ENCODE peak calls at places on chromosomes 7 and 10, in eight cellular contexts. U, K, B, A, E, W, L and G are unnamed samples. For H3K27me3, the result is how much of the 10 kb centered on the place peaks cover.

GRCh38 chr7:132837529-132837928 is 244.4 kb downstream of the CHCHD3 start:
- DNase-seq in U (peak), E (no peak), K (no peak), A (peak), W (no peak), B (no peak), L (no peak), G (no peak)

GRCh38 chr7:44104880-44105771 is 981 bp downstream of the AEBP1 start:
- DNase-seq in L (no peak), E (peak), W (no peak), A (peak), B (peak), U (peak), K (no peak), G (peak)

GRCh38 chr10:34343764-34344163 is 471.3 kb downstream of the PARD3 start:
- DNase-seq in A (peak), E (no peak), L (no peak), U (peak), B (no peak), K (no peak), W (no peak), G (no peak)

GRCh38 chr7:4154882-4155281 is 527.2 kb upstream of the FOXK1 start:
- DNase-seq in K (no peak), E (peak), B (no peak), L (no peak), U (no peak), W (no peak), A (no peak), G (no peak)

GRCh38 chr7:98056580-98056979 is 50.1 kb upstream of the LMTK2 start:
- DNase-seq in K (no peak), L (no peak), B (no peak), W (no peak), U (no peak), E (no peak), A (no peak), G (no peak)

GRCh38 chr7:88759216-88759955 is at the start of gene ZNF804B:
- DNase-seq in L (no peak), B (peak), U (no peak), E (peak), K (no peak), W (no peak), A (no peak), G (no peak)

GRCh38 chr7:18064242-18064838 is 36.7 kb upstream of the PRPS1L1 start:
- DNase-seq in E (peak), U (peak), B (no peak), A (no peak), K (peak), W (no peak), L (no peak), G (no peak)

GRCh38 chr10:121928528-121928884 is 675 bp upstream of the ATE1 start:
- DNase-seq in U (no peak), L (no peak), K (peak), W (no peak), A (peak), E (no peak), B (peak), G (no peak)

GRCh38 chr10:114613237-114613979 is 44.7 kb downstream of the ABLIM1 start:
- DNase-seq in A (no peak), L (no peak), B (no peak), W (no peak), K (peak), U (no peak), E (no peak), G (no peak)

GRCh38 chr7:29851487-29851886 is 45.2 kb downstream of the WIPF3 start:
- DNase-seq in K (no peak), L (no peak), A (no peak), E (no peak), U (no peak), B (peak), W (no peak), G (no peak)

GRCh38 chr7:80047856-80048459 is 86.7 kb upstream of the GNAI1 start:
- DNase-seq in L (no peak), B (no peak), K (no peak), W (no peak), A (peak), U (peak), E (no peak), G (no peak)

GRCh38 chr10:118568327-118568848 is 27.1 kb downstream of the PRLHR start:
- DNase-seq in A (peak), E (peak), K (peak), U (peak), B (no peak), L (peak), W (no peak), G (no peak)

GRCh38 chr7:47390914-47391313 is 191.0 kb downstream of the TNS3 start:
- DNase-seq in A (no peak), W (no peak), E (no peak), B (no peak), L (no peak), U (no peak), K (no peak), G (no peak)

GRCh38 chr10:71388736-71389310 is 7.9 kb upstream of the CDH23 start:
- DNase-seq in L (no peak), K (no peak), A (no peak), U (no peak), B (no peak), W (no peak), E (no peak), G (no peak)
- H3K27me3 ChIP-seq in L (under half), K (under half), A (under half), U (under half), B (under half), W (under half), E (under half), G (under half)

DNA sequence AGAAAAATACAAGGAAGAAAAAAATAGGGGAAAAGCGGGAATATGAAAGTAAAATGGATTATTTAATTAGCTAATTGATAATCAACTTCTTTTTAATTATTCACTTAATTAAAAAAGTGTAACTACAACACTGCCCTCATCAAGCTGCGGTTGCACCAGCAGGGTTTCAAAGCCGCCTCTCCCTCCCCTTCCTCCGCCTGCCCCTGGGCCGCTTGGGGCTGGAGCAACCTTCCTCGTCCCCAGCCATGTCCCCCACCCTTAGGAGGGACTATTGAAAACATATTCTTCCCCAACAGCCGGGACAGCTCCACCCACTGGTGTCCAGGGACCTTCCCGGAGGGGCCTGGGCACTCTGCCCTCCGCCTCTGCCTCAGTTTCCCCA is 15.4 kb downstream of the UNCX start:
- DNase-seq in E (peak), K (no peak), U (no peak), B (no peak), A (no peak), L (no peak), W (no peak), G (no peak)
- H3K27me3 ChIP-seq in E (half or more), K (half or more), U (half or more), B (half or more), A (half or more), L (half or more), W (under half), G (under half)

GRCh38 chr10:106908225-106908624 is 256.3 kb downstream of the SORCS1 start:
- DNase-seq in U (no peak), A (no peak), W (no peak), E (no peak), L (no peak), K (no peak), B (no peak), G (no peak)

GRCh38 chr10:106910666-106911065 is 253.8 kb downstream of the SORCS1 start:
- DNase-seq in E (no peak), A (no peak), K (no peak), L (no peak), B (no peak), W (no peak), U (no peak), G (no peak)

GRCh38 chr10:106917452-106918055 is 247.0 kb downstream of the SORCS1 start:
- DNase-seq in L (no peak), E (no peak), K (no peak), B (peak), A (no peak), U (no peak), W (no peak), G (no peak)

DNA sequence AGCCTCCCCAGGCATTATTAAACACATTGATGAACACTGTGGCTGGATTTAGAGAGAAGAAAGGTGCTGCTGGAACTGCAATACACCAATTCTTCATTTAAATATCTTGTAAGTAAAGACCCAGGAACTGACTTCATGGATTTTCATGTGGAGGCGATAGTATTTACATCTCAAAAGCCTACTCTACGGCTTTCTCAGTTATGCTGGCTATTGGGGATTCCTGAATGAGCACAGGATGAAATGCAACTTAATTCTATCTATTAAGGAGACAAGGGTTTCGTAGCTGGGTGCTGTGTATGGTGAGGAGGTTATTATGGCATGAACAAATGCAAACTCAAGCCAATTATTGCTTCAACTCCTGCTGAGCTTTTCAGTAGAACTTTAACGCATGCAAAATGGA is 251.2 kb downstream of the SORCS1 start:
- DNase-seq in B (no peak), K (no peak), A (no peak), L (no peak), U (no peak), W (no peak), E (peak), G (no peak)
- H3K27me3 ChIP-seq in B (under half), K (under half), A (under half), L (under half), U (under half), W (under half), E (under half), G (under half)

DNA sequence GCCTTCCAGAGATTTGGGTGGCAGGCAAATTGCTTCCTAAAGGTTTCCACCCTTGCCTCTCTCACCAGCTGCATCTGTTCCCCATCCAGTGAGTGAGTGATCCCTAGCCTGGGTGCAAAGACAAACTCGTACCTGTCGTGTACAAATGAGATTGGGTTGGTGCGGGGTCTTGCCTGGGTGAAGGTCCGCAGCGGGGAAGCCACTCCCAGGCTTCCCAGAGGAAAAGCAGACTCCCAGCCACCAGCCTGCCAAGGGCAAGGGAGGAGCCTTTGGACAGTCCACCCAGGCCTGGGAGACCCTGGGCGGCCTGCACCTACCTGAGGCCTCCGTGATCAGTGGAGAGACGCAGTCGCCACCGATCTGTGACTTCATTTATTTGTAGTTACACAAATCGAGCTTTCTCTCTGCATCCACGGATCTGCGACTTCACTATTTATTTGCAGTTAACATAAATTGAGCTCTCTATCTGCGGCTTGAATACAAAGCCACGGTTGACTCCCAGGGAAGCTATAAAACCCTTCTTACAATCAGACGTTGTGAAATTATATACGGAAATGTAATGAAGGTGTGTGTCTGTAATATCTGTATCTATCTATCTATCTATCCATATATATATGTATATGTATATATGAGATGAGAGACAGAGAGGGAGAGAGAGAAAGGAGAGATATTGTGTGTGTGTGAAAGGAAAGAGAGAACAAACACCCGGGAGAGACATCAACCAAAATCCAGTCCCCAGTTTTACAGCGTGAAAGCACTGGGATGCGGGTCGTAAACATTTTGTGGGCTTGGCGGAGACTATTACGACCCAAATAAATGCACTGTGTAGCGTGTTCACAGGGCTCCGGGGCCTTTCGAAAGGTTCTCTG is 3.0 kb upstream of the HOXA7 start:
- DNase-seq in L (no peak), W (no peak), A (no peak), K (no peak), B (no peak), U (no peak), E (no peak), G (peak)
- H3K27me3 ChIP-seq in L (under half), W (under half), A (under half), K (under half), B (half or more), U (half or more), E (half or more), G (under half)

GRCh38 chr10:42990016-42990720 is 86.7 kb upstream of the RET start:
- DNase-seq in A (no peak), U (no peak), B (no peak), K (peak), L (no peak), E (no peak), W (no peak), G (no peak)
- H3K27me3 ChIP-seq in A (under half), U (under half), B (under half), K (under half), L (under half), E (under half), W (under half), G (under half)

DNA sequence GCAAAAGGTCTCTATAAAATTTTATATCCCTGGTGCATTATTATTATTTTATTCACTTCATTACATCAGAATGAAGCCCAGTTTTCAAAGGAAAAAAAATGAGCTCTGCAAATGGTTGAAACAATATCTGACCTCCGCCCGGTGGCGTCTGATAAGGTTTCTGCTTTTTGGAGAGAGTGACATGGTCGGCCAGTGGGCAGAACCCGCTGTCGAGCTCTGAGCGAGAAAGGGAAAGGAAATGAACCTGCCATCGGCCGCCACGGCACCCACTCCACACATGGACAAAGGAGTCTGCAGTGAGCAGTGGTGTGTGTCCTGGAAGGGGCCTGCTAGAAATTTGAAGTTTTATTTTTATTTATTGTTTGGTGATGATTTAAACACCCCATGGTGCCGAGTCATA is 149.2 kb upstream of the MKI67 start:
- DNase-seq in A (no peak), B (no peak), L (no peak), E (no peak), U (no peak), K (no peak), W (no peak), G (no peak)
- H3K27me3 ChIP-seq in A (under half), B (half or more), L (under half), E (under half), U (under half), K (under half), W (under half), G (under half)

GRCh38 chr10:100508691-100509150 is 10.9 kb downstream of the SEC31B start:
- DNase-seq in E (peak), K (no peak), B (no peak), A (peak), W (no peak), U (peak), L (peak), G (no peak)

GRCh38 chr10:100505164-100505563 is 14.5 kb downstream of the SEC31B start:
- DNase-seq in W (no peak), U (no peak), E (no peak), K (no peak), A (no peak), B (no peak), L (no peak), G (no peak)

GRCh38 chr10:100507357-100507732 is 12.3 kb downstream of the SEC31B start:
- DNase-seq in L (no peak), U (no peak), B (no peak), K (no peak), W (no peak), E (no peak), A (no peak), G (no peak)

GRCh38 chr10:100509241-100509640 is 10.4 kb downstream of the SEC31B start:
- DNase-seq in U (peak), E (no peak), W (no peak), A (no peak), K (no peak), B (no peak), L (no peak), G (no peak)

GRCh38 chr10:100506596-100507356 is 12.9 kb downstream of the SEC31B start:
- DNase-seq in K (no peak), A (no peak), L (no peak), E (no peak), W (no peak), B (no peak), U (peak), G (no peak)
- H3K27me3 ChIP-seq in K (under half), A (under half), L (under half), E (under half), W (under half), B (under half), U (under half), G (under half)

GRCh38 chr10:119903946-119904666 is 11.6 kb downstream of the SEC23IP start:
- DNase-seq in B (no peak), W (no peak), E (no peak), L (no peak), A (no peak), U (no peak), K (no peak), G (no peak)

GRCh38 chr10:119910689-119911088 is 18.2 kb downstream of the SEC23IP start:
- DNase-seq in U (no peak), K (no peak), E (no peak), W (no peak), B (no peak), A (no peak), L (no peak), G (no peak)

DNA sequence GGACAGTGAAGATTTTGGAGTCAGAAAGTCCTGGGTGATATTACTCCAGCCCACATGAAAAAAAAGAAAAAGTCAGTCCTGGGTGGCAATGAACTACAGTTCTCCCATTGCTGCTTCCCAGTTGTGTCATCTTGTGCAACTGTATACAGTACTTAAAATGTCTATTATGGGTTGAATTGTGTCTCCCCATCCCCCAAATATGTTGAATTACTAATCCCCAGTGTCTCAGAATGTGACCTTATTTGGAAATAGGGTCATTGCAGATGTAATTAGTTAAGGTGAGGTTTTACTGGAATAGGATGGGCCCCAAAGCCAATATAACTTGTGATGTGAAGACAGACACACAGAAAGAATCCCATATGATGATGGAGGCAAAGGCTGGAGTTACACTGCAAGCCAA is 15.7 kb downstream of the SEC23IP start:
- DNase-seq in K (no peak), W (no peak), E (no peak), B (no peak), L (no peak), A (peak), U (no peak), G (no peak)
- H3K27me3 ChIP-seq in K (under half), W (under half), E (under half), B (under half), L (under half), A (under half), U (under half), G (under half)

DNA sequence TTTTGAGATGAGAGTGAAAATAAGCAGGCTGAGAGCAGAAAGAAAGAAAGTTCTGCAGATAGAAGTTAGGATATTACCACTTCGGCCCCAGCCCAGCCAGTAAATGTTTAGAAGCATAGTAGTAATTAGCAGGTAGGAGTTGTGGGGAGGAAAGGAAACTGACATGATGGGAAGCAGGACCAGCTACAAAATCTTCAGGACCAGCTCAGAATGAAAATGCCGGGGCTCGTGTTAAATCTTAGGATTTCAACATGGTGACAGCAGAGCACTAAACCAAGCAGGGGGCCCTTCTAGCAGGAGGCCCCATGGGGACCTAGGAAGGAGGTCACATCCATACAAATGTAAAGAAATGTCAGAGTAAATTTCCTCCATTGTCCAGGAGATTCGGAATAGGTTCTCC is 28.7 kb downstream of the PRSS2 start:
- DNase-seq in A (no peak), K (no peak), B (no peak), U (no peak), L (no peak), W (no peak), E (no peak), G (peak)
- H3K27me3 ChIP-seq in A (under half), K (under half), B (half or more), U (half or more), L (under half), W (under half), E (half or more), G (under half)